ENCODE peak calls at places on chromosomes 1 and 21, in four cellular contexts. H is thyroid gland, G is GM12878, R is B cell. Q is an unnamed sample.

GRCh38 chr1:205631010-205631726 is 643 bp downstream of the ELK4 start:
- DNase-seq in H (peak; percentile 81), G (peak; percentile 91), R (peak; percentile 87), Q (peak; percentile 95)

GRCh38 chr1:209513226-209513625 is 70.3 kb upstream of the CAMK1G start:
- DNase-seq in H (no peak), G (no peak), R (no peak), Q (peak; percentile 84)

GRCh38 chr1:210125143-210125542 is 107.5 kb upstream of the SERTAD4 start:
- DNase-seq in H (no peak), G (no peak), R (no peak), Q (no peak)

GRCh38 chr21:39430457-39430856 is 15.1 kb downstream of the LCA5L start:
- DNase-seq in H (no peak), G (no peak), R (no peak), Q (peak; percentile 34)

GRCh38 chr1:11654571-11655262 is at the start of gene FBXO44:
- DNase-seq in H (peak; percentile 71), G (no peak), R (peak; percentile 93), Q (peak; percentile 91)

GRCh38 chr1:55472115-55472514 is 257.0 kb upstream of the USP24 start:
- DNase-seq in H (no peak), G (no peak), R (no peak), Q (no peak)

GRCh38 chr1:238252033-238252802 is 361.5 kb upstream of the ZP4 start:
- DNase-seq in H (peak; percentile 63), G (no peak), R (no peak), Q (peak; percentile 91)

GRCh38 chr1:109338091-109338490 is 31.3 kb upstream of the MYBPHL start:
- DNase-seq in H (no peak), G (no peak), R (no peak), Q (no peak)

GRCh38 chr1:62689524-62689923 is 1.3 kb upstream of the DOCK7 start:
- DNase-seq in H (no peak), G (no peak), R (no peak), Q (no peak)

GRCh38 chr1:11283148-11283547 is 10.2 kb downstream of the UBIAD1 start:
- DNase-seq in H (no peak), G (no peak), R (no peak), Q (no peak)

GRCh38 chr1:192284927-192285326 is 31.9 kb upstream of the RGS21 start:
- DNase-seq in H (no peak), G (no peak), R (no peak), Q (no peak)

GRCh38 chr1:206909883-206910318 is 11.8 kb downstream of the FCMR start:
- DNase-seq in H (no peak), G (no peak), R (no peak), Q (peak; percentile 53)

GRCh38 chr1:118247593-118247992 is 62.6 kb upstream of the SPAG17 start:
- DNase-seq in H (no peak), G (no peak), R (no peak), Q (peak; percentile 55)

GRCh38 chr1:26378088-26378878 is 5.7 kb upstream of the ZNF683 start:
- DNase-seq in H (peak; percentile 5), G (peak; percentile 73), R (peak; percentile 63), Q (no peak)